ENCODE peak calls at places on chromosomes 3 and 15, in ten cellular contexts. One of them, this sample, is unnamed.

GRCh38 chr3:187693431-187693830 is 8.9 kb downstream of the RTP2 start:
- DNase-seq in activated T-cell treated with anti-CD3 and anti-CD28 coated beads, Interleukin-2, amount 50 U/mL, for 72 hours: no peak
- DNase-seq in CD8-positive, alpha-beta memory T cell: no peak
- DNase-seq in HFF-Myc: no peak
- DNase-seq in brain pericyte: no peak
- DNase-seq in putamen: no peak
- DNase-seq in Calu3: no peak
- DNase-seq in iPS-NIHi11: no peak
- DNase-seq in stimulated activated CD4-positive, alpha-beta T cell treated with anti-CD3 and anti-CD28 coated beads, Interleukin-12 subunit alpha, Interleukin-12 subunit beta, amount 100 ng/mL, for 48 hours: no peak
- DNase-seq in stimulated activated CD8-positive, alpha-beta memory T cell treated with anti-CD3 and anti-CD28 coated beads, Interleukin-12 subunit alpha, Interleukin-12 subunit beta, amount 100 ng/mL, for 4 hours: no peak
- DNase-seq in this sample: no peak

GRCh38 chr3:9088431-9089353 is 125.4 kb upstream of the RAD18 start:
- DNase-seq in activated T-cell treated with anti-CD3 and anti-CD28 coated beads, Interleukin-2, amount 50 U/mL, for 72 hours: no peak
- DNase-seq in stimulated activated CD8-positive, alpha-beta memory T cell treated with anti-CD3 and anti-CD28 coated beads, Interleukin-12 subunit alpha, Interleukin-12 subunit beta, amount 100 ng/mL, for 4 hours: no peak
- DNase-seq in stimulated activated CD4-positive, alpha-beta T cell treated with anti-CD3 and anti-CD28 coated beads, Interleukin-12 subunit alpha, Interleukin-12 subunit beta, amount 100 ng/mL, for 48 hours: no peak
- DNase-seq in HFF-Myc: no peak
- DNase-seq in brain pericyte: no peak
- DNase-seq in putamen: no peak
- DNase-seq in CD8-positive, alpha-beta memory T cell: no peak
- DNase-seq in iPS-NIHi11: no peak
- DNase-seq in Calu3: peak; percentile 38
- DNase-seq in this sample: no peak

GRCh38 chr3:126858887-126859286 is 124.0 kb upstream of the PLXNA1 start:
- DNase-seq in stimulated activated CD8-positive, alpha-beta memory T cell treated with anti-CD3 and anti-CD28 coated beads, Interleukin-12 subunit alpha, Interleukin-12 subunit beta, amount 100 ng/mL, for 4 hours: no peak
- DNase-seq in iPS-NIHi11: no peak
- DNase-seq in CD8-positive, alpha-beta memory T cell: no peak
- DNase-seq in HFF-Myc: peak; percentile 59
- DNase-seq in Calu3: no peak
- DNase-seq in activated T-cell treated with anti-CD3 and anti-CD28 coated beads, Interleukin-2, amount 50 U/mL, for 72 hours: no peak
- DNase-seq in stimulated activated CD4-positive, alpha-beta T cell treated with anti-CD3 and anti-CD28 coated beads, Interleukin-12 subunit alpha, Interleukin-12 subunit beta, amount 100 ng/mL, for 48 hours: no peak
- DNase-seq in brain pericyte: peak; percentile 81
- DNase-seq in putamen: no peak
- DNase-seq in this sample: no peak

GRCh38 chr3:190722181-190722905 is 140.2 kb downstream of the GMNC start:
- DNase-seq in Calu3: no peak
- DNase-seq in putamen: no peak
- DNase-seq in brain pericyte: no peak
- DNase-seq in activated T-cell treated with anti-CD3 and anti-CD28 coated beads, Interleukin-2, amount 50 U/mL, for 72 hours: no peak
- DNase-seq in HFF-Myc: no peak
- DNase-seq in stimulated activated CD4-positive, alpha-beta T cell treated with anti-CD3 and anti-CD28 coated beads, Interleukin-12 subunit alpha, Interleukin-12 subunit beta, amount 100 ng/mL, for 48 hours: no peak
- DNase-seq in iPS-NIHi11: no peak
- DNase-seq in stimulated activated CD8-positive, alpha-beta memory T cell treated with anti-CD3 and anti-CD28 coated beads, Interleukin-12 subunit alpha, Interleukin-12 subunit beta, amount 100 ng/mL, for 4 hours: no peak
- DNase-seq in CD8-positive, alpha-beta memory T cell: no peak
- DNase-seq in this sample: no peak

GRCh38 chr3:930866-931265 is 162.0 kb upstream of the CNTN6 start:
- DNase-seq in Calu3: no peak
- DNase-seq in putamen: no peak
- DNase-seq in HFF-Myc: no peak
- DNase-seq in activated T-cell treated with anti-CD3 and anti-CD28 coated beads, Interleukin-2, amount 50 U/mL, for 72 hours: no peak
- DNase-seq in stimulated activated CD8-positive, alpha-beta memory T cell treated with anti-CD3 and anti-CD28 coated beads, Interleukin-12 subunit alpha, Interleukin-12 subunit beta, amount 100 ng/mL, for 4 hours: no peak
- DNase-seq in stimulated activated CD4-positive, alpha-beta T cell treated with anti-CD3 and anti-CD28 coated beads, Interleukin-12 subunit alpha, Interleukin-12 subunit beta, amount 100 ng/mL, for 48 hours: no peak
- DNase-seq in brain pericyte: no peak
- DNase-seq in iPS-NIHi11: no peak
- DNase-seq in CD8-positive, alpha-beta memory T cell: no peak
- DNase-seq in this sample: no peak

GRCh38 chr3:27659279-27660021 is 62.7 kb downstream of the EOMES start:
- DNase-seq in brain pericyte: no peak
- DNase-seq in HFF-Myc: peak; percentile 26
- DNase-seq in iPS-NIHi11: peak; percentile 77
- DNase-seq in activated T-cell treated with anti-CD3 and anti-CD28 coated beads, Interleukin-2, amount 50 U/mL, for 72 hours: peak; percentile 19
- DNase-seq in Calu3: peak; percentile 75
- DNase-seq in CD8-positive, alpha-beta memory T cell: peak; percentile 68
- DNase-seq in stimulated activated CD4-positive, alpha-beta T cell treated with anti-CD3 and anti-CD28 coated beads, Interleukin-12 subunit alpha, Interleukin-12 subunit beta, amount 100 ng/mL, for 48 hours: peak; percentile 36
- DNase-seq in putamen: no peak
- DNase-seq in stimulated activated CD8-positive, alpha-beta memory T cell treated with anti-CD3 and anti-CD28 coated beads, Interleukin-12 subunit alpha, Interleukin-12 subunit beta, amount 100 ng/mL, for 4 hours: peak; percentile 10
- DNase-seq in this sample: no peak

GRCh38 chr15:45376300-45376928 is 1.9 kb downstream of the GATM start:
- DNase-seq in CD8-positive, alpha-beta memory T cell: no peak
- DNase-seq in iPS-NIHi11: no peak
- DNase-seq in Calu3: no peak
- DNase-seq in HFF-Myc: no peak
- DNase-seq in stimulated activated CD4-positive, alpha-beta T cell treated with anti-CD3 and anti-CD28 coated beads, Interleukin-12 subunit alpha, Interleukin-12 subunit beta, amount 100 ng/mL, for 48 hours: no peak
- DNase-seq in stimulated activated CD8-positive, alpha-beta memory T cell treated with anti-CD3 and anti-CD28 coated beads, Interleukin-12 subunit alpha, Interleukin-12 subunit beta, amount 100 ng/mL, for 4 hours: no peak
- DNase-seq in activated T-cell treated with anti-CD3 and anti-CD28 coated beads, Interleukin-2, amount 50 U/mL, for 72 hours: no peak
- DNase-seq in putamen: peak; percentile 41
- DNase-seq in brain pericyte: no peak
- DNase-seq in this sample: no peak

GRCh38 chr3:70264122-70264780 is 48.2 kb downstream of the MDFIC2 start:
- DNase-seq in Calu3: peak; percentile 66
- DNase-seq in HFF-Myc: no peak
- DNase-seq in iPS-NIHi11: no peak
- DNase-seq in stimulated activated CD4-positive, alpha-beta T cell treated with anti-CD3 and anti-CD28 coated beads, Interleukin-12 subunit alpha, Interleukin-12 subunit beta, amount 100 ng/mL, for 48 hours: no peak
- DNase-seq in stimulated activated CD8-positive, alpha-beta memory T cell treated with anti-CD3 and anti-CD28 coated beads, Interleukin-12 subunit alpha, Interleukin-12 subunit beta, amount 100 ng/mL, for 4 hours: no peak
- DNase-seq in putamen: no peak
- DNase-seq in brain pericyte: no peak
- DNase-seq in CD8-positive, alpha-beta memory T cell: no peak
- DNase-seq in activated T-cell treated with anti-CD3 and anti-CD28 coated beads, Interleukin-2, amount 50 U/mL, for 72 hours: no peak
- DNase-seq in this sample: no peak

GRCh38 chr3:139534992-139535879 is 4.3 kb downstream of the RBP1 start:
- DNase-seq in HFF-Myc: no peak
- DNase-seq in stimulated activated CD4-positive, alpha-beta T cell treated with anti-CD3 and anti-CD28 coated beads, Interleukin-12 subunit alpha, Interleukin-12 subunit beta, amount 100 ng/mL, for 48 hours: no peak
- DNase-seq in activated T-cell treated with anti-CD3 and anti-CD28 coated beads, Interleukin-2, amount 50 U/mL, for 72 hours: no peak
- DNase-seq in stimulated activated CD8-positive, alpha-beta memory T cell treated with anti-CD3 and anti-CD28 coated beads, Interleukin-12 subunit alpha, Interleukin-12 subunit beta, amount 100 ng/mL, for 4 hours: no peak
- DNase-seq in putamen: peak; percentile 79
- DNase-seq in brain pericyte: peak; percentile 41
- DNase-seq in CD8-positive, alpha-beta memory T cell: no peak
- DNase-seq in iPS-NIHi11: no peak
- DNase-seq in Calu3: no peak
- DNase-seq in this sample: no peak

GRCh38 chr3:98855811-98856400 is 45.6 kb downstream of the DCBLD2 start:
- DNase-seq in iPS-NIHi11: no peak
- DNase-seq in HFF-Myc: peak; percentile 69
- DNase-seq in CD8-positive, alpha-beta memory T cell: no peak
- DNase-seq in putamen: peak; percentile 53
- DNase-seq in activated T-cell treated with anti-CD3 and anti-CD28 coated beads, Interleukin-2, amount 50 U/mL, for 72 hours: no peak
- DNase-seq in Calu3: no peak
- DNase-seq in brain pericyte: peak; percentile 71
- DNase-seq in stimulated activated CD4-positive, alpha-beta T cell treated with anti-CD3 and anti-CD28 coated beads, Interleukin-12 subunit alpha, Interleukin-12 subunit beta, amount 100 ng/mL, for 48 hours: no peak
- DNase-seq in stimulated activated CD8-positive, alpha-beta memory T cell treated with anti-CD3 and anti-CD28 coated beads, Interleukin-12 subunit alpha, Interleukin-12 subunit beta, amount 100 ng/mL, for 4 hours: no peak
- DNase-seq in this sample: peak; percentile 47

GRCh38 chr15:89810837-89811236 is 3.8 kb downstream of the ANPEP start:
- DNase-seq in brain pericyte: no peak
- DNase-seq in stimulated activated CD8-positive, alpha-beta memory T cell treated with anti-CD3 and anti-CD28 coated beads, Interleukin-12 subunit alpha, Interleukin-12 subunit beta, amount 100 ng/mL, for 4 hours: no peak
- DNase-seq in putamen: no peak
- DNase-seq in iPS-NIHi11: no peak
- DNase-seq in activated T-cell treated with anti-CD3 and anti-CD28 coated beads, Interleukin-2, amount 50 U/mL, for 72 hours: no peak
- DNase-seq in CD8-positive, alpha-beta memory T cell: no peak
- DNase-seq in stimulated activated CD4-positive, alpha-beta T cell treated with anti-CD3 and anti-CD28 coated beads, Interleukin-12 subunit alpha, Interleukin-12 subunit beta, amount 100 ng/mL, for 48 hours: no peak
- DNase-seq in HFF-Myc: no peak
- DNase-seq in Calu3: no peak
- DNase-seq in this sample: no peak

GRCh38 chr3:3836845-3837244 is 37.6 kb downstream of the LRRN1 start:
- DNase-seq in iPS-NIHi11: no peak
- DNase-seq in stimulated activated CD4-positive, alpha-beta T cell treated with anti-CD3 and anti-CD28 coated beads, Interleukin-12 subunit alpha, Interleukin-12 subunit beta, amount 100 ng/mL, for 48 hours: no peak
- DNase-seq in CD8-positive, alpha-beta memory T cell: no peak
- DNase-seq in Calu3: no peak
- DNase-seq in stimulated activated CD8-positive, alpha-beta memory T cell treated with anti-CD3 and anti-CD28 coated beads, Interleukin-12 subunit alpha, Interleukin-12 subunit beta, amount 100 ng/mL, for 4 hours: no peak
- DNase-seq in putamen: no peak
- DNase-seq in brain pericyte: no peak
- DNase-seq in HFF-Myc: no peak
- DNase-seq in activated T-cell treated with anti-CD3 and anti-CD28 coated beads, Interleukin-2, amount 50 U/mL, for 72 hours: no peak
- DNase-seq in this sample: no peak

GRCh38 chr3:111859974-111860859 is 1.2 kb downstream of the PHLDB2 start:
- DNase-seq in HFF-Myc: peak; percentile 85
- DNase-seq in iPS-NIHi11: peak; percentile 79
- DNase-seq in activated T-cell treated with anti-CD3 and anti-CD28 coated beads, Interleukin-2, amount 50 U/mL, for 72 hours: peak; percentile 48
- DNase-seq in brain pericyte: peak; percentile 59
- DNase-seq in Calu3: peak; percentile 79
- DNase-seq in stimulated activated CD8-positive, alpha-beta memory T cell treated with anti-CD3 and anti-CD28 coated beads, Interleukin-12 subunit alpha, Interleukin-12 subunit beta, amount 100 ng/mL, for 4 hours: peak; percentile 34
- DNase-seq in CD8-positive, alpha-beta memory T cell: peak; percentile 78
- DNase-seq in putamen: peak; percentile 15
- DNase-seq in stimulated activated CD4-positive, alpha-beta T cell treated with anti-CD3 and anti-CD28 coated beads, Interleukin-12 subunit alpha, Interleukin-12 subunit beta, amount 100 ng/mL, for 48 hours: peak; percentile 40
- DNase-seq in this sample: no peak

GRCh38 chr3:20043825-20044224 is 3.6 kb downstream of the KAT2B start:
- DNase-seq in brain pericyte: no peak
- DNase-seq in activated T-cell treated with anti-CD3 and anti-CD28 coated beads, Interleukin-2, amount 50 U/mL, for 72 hours: no peak
- DNase-seq in putamen: no peak
- DNase-seq in stimulated activated CD8-positive, alpha-beta memory T cell treated with anti-CD3 and anti-CD28 coated beads, Interleukin-12 subunit alpha, Interleukin-12 subunit beta, amount 100 ng/mL, for 4 hours: no peak
- DNase-seq in Calu3: no peak
- DNase-seq in CD8-positive, alpha-beta memory T cell: no peak
- DNase-seq in iPS-NIHi11: no peak
- DNase-seq in stimulated activated CD4-positive, alpha-beta T cell treated with anti-CD3 and anti-CD28 coated beads, Interleukin-12 subunit alpha, Interleukin-12 subunit beta, amount 100 ng/mL, for 48 hours: no peak
- DNase-seq in HFF-Myc: no peak
- DNase-seq in this sample: no peak

GRCh38 chr3:40869939-40870338 is 329.4 kb upstream of the CTNNB1 start:
- DNase-seq in stimulated activated CD4-positive, alpha-beta T cell treated with anti-CD3 and anti-CD28 coated beads, Interleukin-12 subunit alpha, Interleukin-12 subunit beta, amount 100 ng/mL, for 48 hours: no peak
- DNase-seq in activated T-cell treated with anti-CD3 and anti-CD28 coated beads, Interleukin-2, amount 50 U/mL, for 72 hours: no peak
- DNase-seq in brain pericyte: no peak
- DNase-seq in putamen: no peak
- DNase-seq in iPS-NIHi11: peak; percentile 37
- DNase-seq in HFF-Myc: no peak
- DNase-seq in stimulated activated CD8-positive, alpha-beta memory T cell treated with anti-CD3 and anti-CD28 coated beads, Interleukin-12 subunit alpha, Interleukin-12 subunit beta, amount 100 ng/mL, for 4 hours: no peak
- DNase-seq in Calu3: peak; percentile 6
- DNase-seq in CD8-positive, alpha-beta memory T cell: no peak
- DNase-seq in this sample: no peak

This sample was measured in glomerular endothelial cell.